ENCODE peak calls at places on chromosomes 16 and 17, in five cellular contexts. I, B, K, Y and M are unnamed samples.

GRCh38 chr16:873243-873661 is 72.7 kb upstream of the GNG13 start:
- DNase-seq in I (no peak), B (no peak), K (no peak), Y (no peak), M (no peak)

GRCh38 chr17:73799781-73800627 is 155.8 kb upstream of the SDK2 start:
- DNase-seq in I (no peak), B (no peak), K (no peak), Y (no peak), M (no peak)

GRCh38 chr17:34570491-34570890 is 8.9 kb upstream of the TMEM132E start:
- DNase-seq in I (no peak), B (no peak), K (no peak), Y (no peak), M (no peak)

GRCh38 chr16:75774197-75774596 is 47.9 kb upstream of the CPHXL start:
- DNase-seq in I (no peak), B (no peak), K (no peak), Y (no peak), M (no peak)

GRCh38 chr16:50603206-50604064 is 55.2 kb downstream of the NKD1 start:
- DNase-seq in I (no peak), B (no peak), K (no peak), Y (no peak), M (peak; percentile 55)

GRCh38 chr17:21289902-21290571 is 5.5 kb downstream of the MAP2K3 start:
- DNase-seq in I (no peak), B (no peak), K (no peak), Y (no peak), M (no peak)

GRCh38 chr16:53865492-53865863 is 161.5 kb downstream of the FTO start:
- DNase-seq in I (no peak), B (peak; percentile 9), K (peak; percentile 73), Y (no peak), M (peak; percentile 72)

GRCh38 chr17:20986767-20987510 is 55.9 kb downstream of the USP22 start:
- DNase-seq in I (no peak), B (no peak), K (no peak), Y (peak; percentile 24), M (no peak)

GRCh38 chr16:63312343-63312742 is 1276.1 kb upstream of the CDH8 start:
- DNase-seq in I (no peak), B (no peak), K (no peak), Y (no peak), M (no peak)

DNA sequence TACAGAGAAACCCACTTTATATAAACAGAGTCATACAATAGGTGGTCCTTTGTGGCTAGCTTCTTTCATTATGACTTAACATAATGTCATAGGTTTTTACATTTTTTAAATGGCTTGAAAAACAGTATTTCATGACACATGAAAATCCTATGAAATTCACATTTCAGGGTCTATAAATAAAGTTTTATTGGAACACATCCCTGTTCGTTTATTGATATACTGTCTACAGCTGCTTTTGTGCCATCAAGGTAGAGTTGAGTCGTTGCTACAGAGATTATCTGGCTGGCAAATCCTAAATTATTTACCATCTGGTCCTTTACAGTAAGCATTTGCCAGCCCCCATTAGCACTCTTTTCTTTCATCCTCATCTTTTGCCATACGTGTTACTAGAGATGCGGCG is 2.3 kb downstream of the VPS4A start:
- DNase-seq in I (no peak), B (no peak), K (no peak), Y (no peak), M (no peak)
- H3K4me2 ChIP-seq in I (no peak overlapping the region), B (no peak overlapping the region), K (no peak overlapping the region), Y (no peak overlapping the region), M (no peak overlapping the region)

GRCh38 chr17:39231091-39231561 is 5.4 kb upstream of the STAC2 start:
- DNase-seq in I (no peak), B (no peak), K (no peak), Y (no peak), M (no peak)
- H3K9ac ChIP-seq in I (no peak overlapping the region), B (no peak overlapping the region), K (no peak overlapping the region), Y (no peak overlapping the region), M (no peak overlapping the region)

GRCh38 chr16:24149102-24149501 is 107.0 kb upstream of the CACNG3 start:
- DNase-seq in I (no peak), B (no peak), K (no peak), Y (no peak), M (no peak)

GRCh38 chr16:24150282-24150681 is 105.9 kb upstream of the CACNG3 start:
- DNase-seq in I (no peak), B (no peak), K (no peak), Y (no peak), M (no peak)

GRCh38 chr16:24145927-24146326 is 110.2 kb upstream of the CACNG3 start:
- DNase-seq in I (no peak), B (no peak), K (no peak), Y (no peak), M (no peak)

GRCh38 chr16:24141917-24142316 is 114.2 kb upstream of the CACNG3 start:
- DNase-seq in I (no peak), B (no peak), K (no peak), Y (no peak), M (no peak)

GRCh38 chr16:24146523-24146922 is 109.6 kb upstream of the CACNG3 start:
- DNase-seq in I (no peak), B (no peak), K (no peak), Y (no peak), M (peak; percentile 33)
- H3K4me2 ChIP-seq in I (no peak overlapping the region), B (no peak overlapping the region), K (no peak overlapping the region), Y (no peak overlapping the region), M (no peak overlapping the region)

GRCh38 chr17:68035131-68035522 is 408 bp upstream of the KPNA2 start:
- DNase-seq in I (no peak), B (no peak), K (no peak), Y (peak; percentile 98), M (no peak)

GRCh38 chr17:68035523-68036303 is at the start of gene KPNA2:
- DNase-seq in I (peak; percentile 98), B (peak; percentile 94), K (peak; percentile 99), Y (peak; percentile 98), M (peak; percentile 96)

GRCh38 chr17:68033636-68034451 is 1.7 kb upstream of the KPNA2 start:
- DNase-seq in I (peak; percentile 65), B (peak; percentile 84), K (peak; percentile 68), Y (peak; percentile 97), M (peak; percentile 61)

GRCh38 chr17:68036304-68037147 is 991 bp downstream of the KPNA2 start:
- DNase-seq in I (peak; percentile 59), B (no peak), K (no peak), Y (no peak), M (peak; percentile 66)

GRCh38 chr17:68034452-68034776 is 1.1 kb upstream of the KPNA2 start:
- DNase-seq in I (no peak), B (no peak), K (no peak), Y (no peak), M (no peak)
- H3K9ac ChIP-seq in I (no peak overlapping the region), B (no peak overlapping the region), K (no peak overlapping the region), Y (peak overlapping the region; percentile 9), M (no peak overlapping the region)

DNA sequence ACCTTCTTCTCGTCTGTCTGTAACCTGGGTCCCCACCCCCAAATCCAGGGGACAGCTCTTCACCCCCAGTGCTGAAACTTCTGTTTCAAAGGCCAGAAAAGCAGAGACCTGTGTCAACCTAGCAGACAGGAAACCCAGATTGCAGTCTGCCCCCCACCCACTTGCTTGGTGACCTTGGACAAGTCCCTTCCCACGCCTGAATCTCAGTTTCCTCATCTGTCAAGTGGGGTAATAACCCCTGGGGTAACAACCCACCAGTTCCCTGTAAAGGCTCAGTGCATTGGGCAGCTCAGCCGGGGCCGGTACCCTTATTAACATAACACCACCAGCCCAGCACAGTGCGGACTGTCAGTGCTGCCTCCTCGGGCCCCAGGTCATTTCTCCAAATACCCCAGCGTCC is 1.3 kb downstream of the STX1B start:
- DNase-seq in I (no peak), B (no peak), K (no peak), Y (no peak), M (no peak)
- H3K4me2 ChIP-seq in I (peak overlapping the region; percentile 96), B (peak overlapping the region; percentile 61), K (no peak overlapping the region), Y (no peak overlapping the region), M (peak overlapping the region; percentile 78)

GRCh38 chr17:15321556-15322250 is 19.7 kb downstream of the TEKT3 start:
- DNase-seq in I (peak; percentile 79), B (no peak), K (no peak), Y (no peak), M (peak; percentile 80)
- H3K9ac ChIP-seq in I (no peak overlapping the region), B (no peak overlapping the region), K (no peak overlapping the region), Y (no peak overlapping the region), M (no peak overlapping the region)

GRCh38 chr17:78728495-78728894 is 53.6 kb downstream of the CYTH1 start:
- DNase-seq in I (no peak), B (no peak), K (no peak), Y (no peak), M (no peak)
- H3K4me2 ChIP-seq in I (no peak overlapping the region), B (no peak overlapping the region), K (no peak overlapping the region), Y (no peak overlapping the region), M (no peak overlapping the region)

DNA sequence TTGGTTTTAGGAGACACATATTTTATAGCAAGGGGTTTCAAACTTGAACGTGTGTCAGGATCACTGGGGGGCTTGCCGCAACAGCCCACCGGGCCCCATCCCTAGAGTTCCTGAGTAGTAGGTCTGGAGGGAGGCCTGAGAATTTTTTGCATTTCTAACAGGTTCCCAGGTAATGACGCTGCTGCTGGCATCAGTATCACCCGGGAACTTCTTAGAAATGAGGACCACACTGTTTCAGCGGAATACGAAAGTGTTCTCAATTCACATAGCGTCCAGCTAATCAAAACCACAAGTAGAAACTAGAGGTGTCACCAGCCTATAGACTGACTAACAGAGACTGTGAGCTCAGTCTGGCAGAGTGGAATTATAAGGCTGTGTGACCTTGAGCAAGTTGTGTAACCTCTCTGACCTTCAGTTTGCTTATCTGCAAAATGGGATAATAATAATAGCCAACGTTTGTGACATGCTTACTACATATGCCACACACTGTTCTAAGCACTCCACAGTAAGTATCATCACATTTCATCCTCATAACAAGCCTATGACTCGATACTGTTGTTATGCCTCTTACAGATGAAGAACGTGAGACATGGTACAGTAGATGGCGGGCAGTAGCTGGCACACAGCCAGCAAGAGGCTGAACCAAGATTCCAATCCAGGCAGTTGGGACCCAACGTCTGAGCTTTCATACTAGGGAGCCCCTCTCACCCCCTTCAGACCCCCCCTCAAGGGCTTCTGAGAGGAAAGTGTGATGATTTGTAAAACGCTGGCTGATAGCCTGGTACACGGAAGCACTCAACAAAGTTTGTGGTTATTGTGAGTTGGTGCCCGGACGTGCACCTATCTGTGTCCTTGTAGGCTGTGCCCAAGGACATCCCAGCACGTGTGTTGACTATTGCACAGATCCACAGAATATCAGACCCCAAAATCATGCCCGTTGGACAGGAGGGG is 4.6 kb upstream of the ICAM2 start:
- DNase-seq in I (peak; percentile 37), B (no peak), K (peak; percentile 48), Y (no peak), M (no peak)
- H3K9ac ChIP-seq in I (no peak overlapping the region), B (no peak overlapping the region), K (peak overlapping the region; percentile 21), Y (no peak overlapping the region), M (no peak overlapping the region)

DNA sequence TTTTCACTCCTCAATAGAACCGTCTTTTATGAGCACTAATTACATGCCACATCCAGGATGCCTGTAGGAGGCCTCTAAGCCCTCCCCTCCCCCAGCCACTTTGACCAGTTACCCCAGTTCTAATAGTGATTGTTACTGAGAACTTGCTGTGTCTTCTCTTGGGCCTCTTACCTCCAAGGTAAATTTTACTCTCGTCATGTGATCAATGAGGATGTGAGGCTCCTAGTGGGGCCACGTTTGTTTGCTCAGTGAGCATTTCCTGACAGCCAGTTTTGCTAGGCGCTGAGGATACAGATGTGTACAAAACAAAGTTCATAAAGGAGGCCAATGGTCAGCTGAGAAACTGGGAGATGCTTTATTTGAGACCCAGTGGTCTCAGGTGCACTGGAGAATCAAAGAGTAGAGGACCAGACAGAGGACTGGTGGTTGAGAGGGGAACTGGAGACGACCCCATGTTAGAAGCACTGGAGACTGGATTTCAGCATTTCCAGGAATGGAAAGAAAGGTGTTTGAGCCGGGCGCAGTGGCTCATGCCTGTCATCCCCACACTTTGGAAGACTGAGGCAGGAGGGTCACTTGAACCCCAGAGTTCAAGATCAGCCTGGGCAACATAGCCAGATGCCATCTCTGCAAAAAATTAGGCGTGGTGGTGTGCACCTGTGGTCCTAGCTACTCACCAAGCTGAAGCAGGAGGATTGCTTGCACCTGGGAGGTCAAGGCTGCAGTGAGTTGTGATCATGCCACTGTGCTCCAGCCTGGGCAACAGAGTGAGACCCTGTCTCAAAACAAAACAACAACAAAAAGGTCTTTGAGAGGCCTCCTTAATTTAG is 2.6 kb downstream of the ATP2C2 start:
- DNase-seq in I (no peak), B (no peak), K (no peak), Y (no peak), M (no peak)
- H3K4me2 ChIP-seq in I (no peak overlapping the region), B (peak overlapping the region; percentile 95), K (no peak overlapping the region), Y (no peak overlapping the region), M (no peak overlapping the region)